ENCODE peak calls at places on chromosomes 12 and 14, in six cellular contexts. O, S, G, T, F and A are unnamed samples.

GRCh38 chr12:2555487-2556082 is 239.2 kb upstream of the FKBP4 start:
- DNase-seq in O (peak; percentile 58), S (no peak), G (no peak), T (no peak), F (no peak), A (no peak)

GRCh38 chr12:120720234-120720968 is 5.2 kb upstream of the ACADS start:
- DNase-seq in O (no peak), S (no peak), G (no peak), T (no peak), F (peak; percentile 71), A (peak; percentile 65)

GRCh38 chr12:44367916-44368315 is 508.2 kb downstream of the NELL2 start:
- DNase-seq in O (no peak), S (no peak), G (no peak), T (no peak), F (no peak), A (no peak)

GRCh38 chr14:33943081-33943480 is 7.8 kb downstream of the EGLN3 start:
- DNase-seq in O (no peak), S (no peak), G (no peak), T (no peak), F (no peak), A (no peak)

GRCh38 chr14:94541234-94541975 is 19.8 kb upstream of the SERPINA4 start:
- DNase-seq in O (no peak), S (no peak), G (no peak), T (no peak), F (no peak), A (no peak)

GRCh38 chr12:30201301-30202160 is 417.8 kb upstream of the TMTC1 start:
- DNase-seq in O (peak; percentile 39), S (no peak), G (no peak), T (no peak), F (no peak), A (peak; percentile 6)

GRCh38 chr12:81668475-81668874 is 90.7 kb downstream of the PPFIA2 start:
- DNase-seq in O (no peak), S (no peak), G (no peak), T (no peak), F (peak; percentile 43), A (peak; percentile 67)

GRCh38 chr14:33280646-33281045 is 342.0 kb downstream of the NPAS3 start:
- DNase-seq in O (no peak), S (no peak), G (no peak), T (no peak), F (no peak), A (peak; percentile 33)

GRCh38 chr14:33849455-33849801 is 101.4 kb downstream of the EGLN3 start:
- DNase-seq in O (no peak), S (no peak), G (no peak), T (no peak), F (no peak), A (no peak)

GRCh38 chr12:66103011-66103913 is 27.3 kb downstream of the LLPH start:
- DNase-seq in O (peak; percentile 64), S (no peak), G (peak; percentile 18), T (no peak), F (peak; percentile 31), A (no peak)

GRCh38 chr14:36279306-36280244 is 40.9 kb downstream of the MBIP start:
- DNase-seq in O (no peak), S (peak; percentile 77), G (no peak), T (no peak), F (no peak), A (no peak)

GRCh38 chr12:50110127-50110761 is 1.8 kb upstream of the COX14 start:
- DNase-seq in O (no peak), S (no peak), G (no peak), T (no peak), F (no peak), A (no peak)

GRCh38 chr14:73463411-73463810 is 5.1 kb upstream of the NUMB start:
- DNase-seq in O (no peak), S (no peak), G (peak; percentile 70), T (no peak), F (peak; percentile 98), A (peak; percentile 98)

GRCh38 chr14:44606576-44606975 is 99.5 kb upstream of the FSCB start:
- DNase-seq in O (no peak), S (no peak), G (no peak), T (no peak), F (no peak), A (no peak)

GRCh38 chr12:19643635-19644034 is 204.3 kb downstream of the AEBP2 start:
- DNase-seq in O (peak; percentile 73), S (peak; percentile 41), G (no peak), T (peak; percentile 51), F (peak; percentile 68), A (peak; percentile 76)

GRCh38 chr12:26884765-26885576 is 52.0 kb upstream of the ITPR2 start:
- DNase-seq in O (peak; percentile 90), S (peak; percentile 80), G (peak; percentile 82), T (peak; percentile 47), F (peak; percentile 77), A (peak; percentile 80)

GRCh38 chr14:43356382-43356781 is 1150.7 kb downstream of the FSCB start:
- DNase-seq in O (no peak), S (no peak), G (no peak), T (no peak), F (no peak), A (no peak)

GRCh38 chr12:93483151-93483807 is 16.0 kb downstream of the MRPL42 start:
- DNase-seq in O (no peak), S (no peak), G (peak; percentile 54), T (no peak), F (peak; percentile 19), A (no peak)

GRCh38 chr12:116458492-116458891 is 100.7 kb upstream of the MAP1LC3B2 start:
- DNase-seq in O (no peak), S (no peak), G (no peak), T (no peak), F (no peak), A (no peak)

GRCh38 chr12:51590347-51591019 is 550 bp upstream of the SCN8A start:
- DNase-seq in O (no peak), S (peak; percentile 92), G (peak; percentile 41), T (peak; percentile 60), F (peak; percentile 75), A (peak; percentile 74)
- H3K14ac ChIP-seq in O (no peak overlapping the region), S (no peak overlapping the region), G (no peak overlapping the region), T (no peak overlapping the region), F (peak overlapping the region; percentile 19), A (no peak overlapping the region)

DNA sequence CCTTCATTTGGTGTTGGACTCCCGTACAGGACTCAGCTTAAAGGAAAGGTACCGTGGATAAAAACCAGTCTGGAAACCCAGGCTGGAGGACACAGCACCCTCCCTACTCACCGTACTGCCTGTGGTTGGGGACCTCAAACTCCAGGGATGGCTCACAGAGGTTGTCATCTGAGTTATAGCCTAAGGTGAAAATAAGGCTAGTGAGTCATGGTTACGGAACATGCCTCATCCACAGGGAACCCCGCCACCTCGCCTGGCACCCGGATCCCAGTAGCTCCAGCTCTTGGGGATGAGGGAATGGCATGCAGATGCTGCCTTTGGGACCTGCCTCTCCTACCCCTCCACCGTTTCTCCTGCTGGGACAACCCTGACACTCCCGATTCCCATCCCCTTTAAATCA is 36.8 kb upstream of the GPR68 start:
- DNase-seq in O (no peak), S (no peak), G (no peak), T (no peak), F (peak; percentile 15), A (no peak)
- H3K14ac ChIP-seq in O (no peak overlapping the region), S (no peak overlapping the region), G (peak overlapping the region; percentile 47), T (no peak overlapping the region), F (no peak overlapping the region), A (no peak overlapping the region)

GRCh38 chr12:131962069-131962468 is 12.3 kb downstream of the EP400 start:
- DNase-seq in O (no peak), S (no peak), G (no peak), T (no peak), F (no peak), A (no peak)

GRCh38 chr12:131959641-131960589 is 10.2 kb downstream of the EP400 start:
- DNase-seq in O (no peak), S (no peak), G (no peak), T (no peak), F (no peak), A (no peak)

GRCh38 chr12:131963381-131963780 is 13.6 kb downstream of the EP400 start:
- DNase-seq in O (no peak), S (no peak), G (no peak), T (no peak), F (no peak), A (no peak)

GRCh38 chr12:131965073-131965472 is 15.3 kb downstream of the EP400 start:
- DNase-seq in O (no peak), S (no peak), G (no peak), T (no peak), F (peak; percentile 68), A (no peak)

GRCh38 chr12:131959137-131959536 is 9.4 kb downstream of the EP400 start:
- DNase-seq in O (no peak), S (no peak), G (no peak), T (no peak), F (no peak), A (no peak)
- H3K14ac ChIP-seq in O (no peak overlapping the region), S (no peak overlapping the region), G (no peak overlapping the region), T (no peak overlapping the region), F (no peak overlapping the region), A (no peak overlapping the region)

GRCh38 chr12:113598815-113599406 is 127.2 kb upstream of the LHX5 start:
- DNase-seq in O (no peak), S (no peak), G (no peak), T (no peak), F (no peak), A (no peak)

GRCh38 chr12:113601656-113602263 is 130.1 kb upstream of the LHX5 start:
- DNase-seq in O (no peak), S (peak; percentile 51), G (no peak), T (no peak), F (no peak), A (no peak)

GRCh38 chr12:113609692-113610469 is 138.2 kb upstream of the LHX5 start:
- DNase-seq in O (peak; percentile 71), S (peak; percentile 90), G (no peak), T (peak; percentile 86), F (no peak), A (no peak)

GRCh38 chr12:113604666-113605065 is 133.0 kb upstream of the LHX5 start:
- DNase-seq in O (no peak), S (no peak), G (no peak), T (no peak), F (no peak), A (no peak)
- H3K14ac ChIP-seq in O (no peak overlapping the region), S (no peak overlapping the region), G (no peak overlapping the region), T (no peak overlapping the region), F (no peak overlapping the region), A (no peak overlapping the region)

GRCh38 chr12:9404031-9404430 is 195.8 kb upstream of the PZP start:
- DNase-seq in O (no peak), S (no peak), G (no peak), T (no peak), F (no peak), A (no peak)
- H3K14ac ChIP-seq in O (no peak overlapping the region), S (no peak overlapping the region), G (no peak overlapping the region), T (no peak overlapping the region), F (no peak overlapping the region), A (no peak overlapping the region)

GRCh38 chr12:5073054-5073453 is 29.4 kb downstream of the KCNA5 start:
- DNase-seq in O (no peak), S (no peak), G (no peak), T (no peak), F (no peak), A (no peak)
- H3K14ac ChIP-seq in O (no peak overlapping the region), S (no peak overlapping the region), G (no peak overlapping the region), T (no peak overlapping the region), F (no peak overlapping the region), A (no peak overlapping the region)